ENCODE peak calls at places on chromosomes 16 and 17, in nine cellular contexts. One of them, this sample, is unnamed. For H3K36me3, the result is how much of the 10 kb centered on the place peaks cover.

GRCh38 chr17:56026894-56027293 is 126.4 kb upstream of the ANKFN1 start:
- DNase-seq in stomach: no peak
- DNase-seq in ovary: no peak
- DNase-seq in CD8-positive, alpha-beta memory T cell: no peak
- DNase-seq in CD4-positive, CD25-positive, alpha-beta regulatory T cell: no peak
- DNase-seq in fibroblast of lung: no peak
- DNase-seq in cardiac muscle cell: no peak
- DNase-seq in tibial nerve: no peak
- DNase-seq in effector memory CD4-positive, alpha-beta T cell: no peak
- DNase-seq in this sample: no peak

GRCh38 chr17:66459811-66460270 is 157.4 kb downstream of the PRKCA start:
- DNase-seq in effector memory CD4-positive, alpha-beta T cell: no peak
- DNase-seq in stomach: peak
- DNase-seq in ovary: peak
- DNase-seq in CD4-positive, CD25-positive, alpha-beta regulatory T cell: no peak
- DNase-seq in fibroblast of lung: peak
- DNase-seq in CD8-positive, alpha-beta memory T cell: no peak
- DNase-seq in cardiac muscle cell: no peak
- DNase-seq in tibial nerve: peak
- DNase-seq in this sample: peak

GRCh38 chr16:12403746-12404658 is 399.7 kb downstream of the CPPED1 start:
- DNase-seq in CD8-positive, alpha-beta memory T cell: no peak
- DNase-seq in ovary: no peak
- DNase-seq in effector memory CD4-positive, alpha-beta T cell: no peak
- DNase-seq in stomach: no peak
- DNase-seq in tibial nerve: no peak
- DNase-seq in cardiac muscle cell: no peak
- DNase-seq in CD4-positive, CD25-positive, alpha-beta regulatory T cell: no peak
- DNase-seq in fibroblast of lung: no peak
- DNase-seq in this sample: no peak

GRCh38 chr17:49850772-49851386 is 3.0 kb upstream of the TAC4 start:
- DNase-seq in stomach: no peak
- DNase-seq in ovary: no peak
- DNase-seq in tibial nerve: no peak
- DNase-seq in effector memory CD4-positive, alpha-beta T cell: peak
- DNase-seq in fibroblast of lung: no peak
- DNase-seq in CD8-positive, alpha-beta memory T cell: no peak
- DNase-seq in cardiac muscle cell: peak
- DNase-seq in CD4-positive, CD25-positive, alpha-beta regulatory T cell: peak
- DNase-seq in this sample: no peak

GRCh38 chr17:6023452-6023851 is 46.7 kb upstream of the WSCD1 start:
- DNase-seq in CD8-positive, alpha-beta memory T cell: no peak
- DNase-seq in fibroblast of lung: no peak
- DNase-seq in tibial nerve: no peak
- DNase-seq in cardiac muscle cell: no peak
- DNase-seq in effector memory CD4-positive, alpha-beta T cell: no peak
- DNase-seq in ovary: no peak
- DNase-seq in CD4-positive, CD25-positive, alpha-beta regulatory T cell: no peak
- DNase-seq in stomach: no peak
- DNase-seq in this sample: no peak

GRCh38 chr16:55502801-55503366 is 6.0 kb upstream of the LPCAT2 start:
- DNase-seq in CD4-positive, CD25-positive, alpha-beta regulatory T cell: no peak
- DNase-seq in fibroblast of lung: peak
- DNase-seq in effector memory CD4-positive, alpha-beta T cell: no peak
- DNase-seq in tibial nerve: peak
- DNase-seq in cardiac muscle cell: peak
- DNase-seq in stomach: peak
- DNase-seq in ovary: peak
- DNase-seq in CD8-positive, alpha-beta memory T cell: no peak
- DNase-seq in this sample: peak

GRCh38 chr17:4679652-4680051 is 24.3 kb downstream of the PELP1 start:
- DNase-seq in CD8-positive, alpha-beta memory T cell: no peak
- DNase-seq in stomach: no peak
- DNase-seq in cardiac muscle cell: no peak
- DNase-seq in effector memory CD4-positive, alpha-beta T cell: no peak
- DNase-seq in fibroblast of lung: peak
- DNase-seq in CD4-positive, CD25-positive, alpha-beta regulatory T cell: no peak
- DNase-seq in tibial nerve: no peak
- DNase-seq in ovary: no peak
- DNase-seq in this sample: no peak

GRCh38 chr17:57294075-57294474 is 37.8 kb downstream of the MSI2 start:
- DNase-seq in effector memory CD4-positive, alpha-beta T cell: no peak
- DNase-seq in cardiac muscle cell: no peak
- DNase-seq in CD8-positive, alpha-beta memory T cell: no peak
- DNase-seq in ovary: no peak
- DNase-seq in stomach: no peak
- DNase-seq in fibroblast of lung: no peak
- DNase-seq in tibial nerve: no peak
- DNase-seq in CD4-positive, CD25-positive, alpha-beta regulatory T cell: no peak
- DNase-seq in this sample: no peak

GRCh38 chr16:8126313-8126712 is 464.0 kb downstream of the TMEM114 start:
- DNase-seq in cardiac muscle cell: no peak
- DNase-seq in ovary: no peak
- DNase-seq in CD4-positive, CD25-positive, alpha-beta regulatory T cell: no peak
- DNase-seq in tibial nerve: no peak
- DNase-seq in CD8-positive, alpha-beta memory T cell: no peak
- DNase-seq in stomach: no peak
- DNase-seq in effector memory CD4-positive, alpha-beta T cell: no peak
- DNase-seq in fibroblast of lung: no peak
- DNase-seq in this sample: no peak

GRCh38 chr17:82232876-82233785 is 4.3 kb downstream of the SLC16A3 start:
- DNase-seq in fibroblast of lung: no peak
- DNase-seq in ovary: peak
- DNase-seq in CD8-positive, alpha-beta memory T cell: no peak
- DNase-seq in effector memory CD4-positive, alpha-beta T cell: no peak
- DNase-seq in CD4-positive, CD25-positive, alpha-beta regulatory T cell: no peak
- DNase-seq in cardiac muscle cell: no peak
- DNase-seq in stomach: no peak
- DNase-seq in tibial nerve: no peak
- DNase-seq in this sample: peak

GRCh38 chr17:8223356-8224063 is 13.1 kb upstream of the AURKB start:
- DNase-seq in stomach: peak
- DNase-seq in ovary: peak
- DNase-seq in effector memory CD4-positive, alpha-beta T cell: peak
- DNase-seq in cardiac muscle cell: peak
- DNase-seq in fibroblast of lung: peak
- DNase-seq in tibial nerve: peak
- DNase-seq in CD4-positive, CD25-positive, alpha-beta regulatory T cell: peak
- DNase-seq in CD8-positive, alpha-beta memory T cell: peak
- DNase-seq in this sample: peak

GRCh38 chr16:87344931-87345631 is 27.9 kb upstream of the C16orf95 start:
- DNase-seq in CD8-positive, alpha-beta memory T cell: peak
- DNase-seq in effector memory CD4-positive, alpha-beta T cell: peak
- DNase-seq in stomach: peak
- DNase-seq in ovary: peak
- DNase-seq in cardiac muscle cell: peak
- DNase-seq in CD4-positive, CD25-positive, alpha-beta regulatory T cell: peak
- DNase-seq in tibial nerve: no peak
- DNase-seq in fibroblast of lung: peak
- DNase-seq in this sample: no peak

GRCh38 chr16:87347932-87348615 is 30.9 kb upstream of the C16orf95 start:
- DNase-seq in tibial nerve: no peak
- DNase-seq in fibroblast of lung: no peak
- DNase-seq in effector memory CD4-positive, alpha-beta T cell: no peak
- DNase-seq in cardiac muscle cell: no peak
- DNase-seq in stomach: no peak
- DNase-seq in CD4-positive, CD25-positive, alpha-beta regulatory T cell: no peak
- DNase-seq in ovary: no peak
- DNase-seq in CD8-positive, alpha-beta memory T cell: no peak
- DNase-seq in this sample: no peak

GRCh38 chr16:87348616-87349157 is 31.5 kb upstream of the C16orf95 start:
- DNase-seq in cardiac muscle cell: no peak
- DNase-seq in tibial nerve: no peak
- DNase-seq in CD4-positive, CD25-positive, alpha-beta regulatory T cell: no peak
- DNase-seq in ovary: no peak
- DNase-seq in fibroblast of lung: no peak
- DNase-seq in CD8-positive, alpha-beta memory T cell: no peak
- DNase-seq in effector memory CD4-positive, alpha-beta T cell: no peak
- DNase-seq in stomach: no peak
- DNase-seq in this sample: no peak

GRCh38 chr16:87345721-87346424 is 28.7 kb upstream of the C16orf95 start:
- DNase-seq in fibroblast of lung: no peak
- DNase-seq in stomach: no peak
- DNase-seq in CD4-positive, CD25-positive, alpha-beta regulatory T cell: no peak
- DNase-seq in effector memory CD4-positive, alpha-beta T cell: no peak
- DNase-seq in tibial nerve: no peak
- DNase-seq in CD8-positive, alpha-beta memory T cell: no peak
- DNase-seq in ovary: no peak
- DNase-seq in cardiac muscle cell: no peak
- DNase-seq in this sample: no peak

GRCh38 chr16:87346517-87347060 is 29.4 kb upstream of the C16orf95 start:
- DNase-seq in CD8-positive, alpha-beta memory T cell: no peak
- DNase-seq in fibroblast of lung: no peak
- DNase-seq in effector memory CD4-positive, alpha-beta T cell: no peak
- DNase-seq in tibial nerve: no peak
- DNase-seq in ovary: no peak
- DNase-seq in cardiac muscle cell: no peak
- DNase-seq in stomach: no peak
- DNase-seq in CD4-positive, CD25-positive, alpha-beta regulatory T cell: no peak
- DNase-seq in this sample: no peak
- H3K36me3 ChIP-seq in CD8-positive, alpha-beta memory T cell: under half
- H3K36me3 ChIP-seq in fibroblast of lung: under half
- H3K36me3 ChIP-seq in effector memory CD4-positive, alpha-beta T cell: under half
- H3K36me3 ChIP-seq in tibial nerve: half or more
- H3K36me3 ChIP-seq in ovary: under half
- H3K36me3 ChIP-seq in cardiac muscle cell: under half
- H3K36me3 ChIP-seq in stomach: half or more
- H3K36me3 ChIP-seq in CD4-positive, CD25-positive, alpha-beta regulatory T cell: under half
- H3K36me3 ChIP-seq in this sample: half or more

GRCh38 chr16:85708338-85708737 is 19.6 kb upstream of the GINS2 start:
- DNase-seq in CD4-positive, CD25-positive, alpha-beta regulatory T cell: no peak
- DNase-seq in effector memory CD4-positive, alpha-beta T cell: no peak
- DNase-seq in cardiac muscle cell: no peak
- DNase-seq in CD8-positive, alpha-beta memory T cell: no peak
- DNase-seq in fibroblast of lung: no peak
- DNase-seq in tibial nerve: no peak
- DNase-seq in stomach: no peak
- DNase-seq in ovary: no peak
- DNase-seq in this sample: no peak
- H3K27ac ChIP-seq in CD4-positive, CD25-positive, alpha-beta regulatory T cell: no peak
- H3K27ac ChIP-seq in effector memory CD4-positive, alpha-beta T cell: no peak
- H3K27ac ChIP-seq in cardiac muscle cell: no peak
- H3K27ac ChIP-seq in CD8-positive, alpha-beta memory T cell: no peak
- H3K27ac ChIP-seq in fibroblast of lung: no peak
- H3K27ac ChIP-seq in tibial nerve: no peak
- H3K27ac ChIP-seq in stomach: no peak
- H3K27ac ChIP-seq in ovary: no peak
- H3K27ac ChIP-seq in this sample: no peak

GRCh38 chr17:31392002-31392855 is 754 bp downstream of the RAB11FIP4 start:
- DNase-seq in cardiac muscle cell: no peak
- DNase-seq in fibroblast of lung: no peak
- DNase-seq in CD8-positive, alpha-beta memory T cell: no peak
- DNase-seq in CD4-positive, CD25-positive, alpha-beta regulatory T cell: no peak
- DNase-seq in effector memory CD4-positive, alpha-beta T cell: no peak
- DNase-seq in stomach: peak
- DNase-seq in ovary: no peak
- DNase-seq in tibial nerve: no peak
- DNase-seq in this sample: no peak

GRCh38 chr17:31389673-31390381 is 1.6 kb upstream of the RAB11FIP4 start:
- DNase-seq in cardiac muscle cell: no peak
- DNase-seq in stomach: peak
- DNase-seq in ovary: no peak
- DNase-seq in effector memory CD4-positive, alpha-beta T cell: no peak
- DNase-seq in fibroblast of lung: no peak
- DNase-seq in CD8-positive, alpha-beta memory T cell: no peak
- DNase-seq in tibial nerve: no peak
- DNase-seq in CD4-positive, CD25-positive, alpha-beta regulatory T cell: no peak
- DNase-seq in this sample: no peak

GRCh38 chr17:31390426-31390747 is 1.1 kb upstream of the RAB11FIP4 start:
- DNase-seq in CD4-positive, CD25-positive, alpha-beta regulatory T cell: no peak
- DNase-seq in cardiac muscle cell: no peak
- DNase-seq in effector memory CD4-positive, alpha-beta T cell: no peak
- DNase-seq in stomach: peak
- DNase-seq in CD8-positive, alpha-beta memory T cell: no peak
- DNase-seq in ovary: no peak
- DNase-seq in tibial nerve: no peak
- DNase-seq in fibroblast of lung: no peak
- DNase-seq in this sample: no peak

GRCh38 chr17:31391496-31391949 is at the start of gene RAB11FIP4:
- DNase-seq in cardiac muscle cell: peak
- DNase-seq in stomach: peak
- DNase-seq in tibial nerve: no peak
- DNase-seq in ovary: no peak
- DNase-seq in CD8-positive, alpha-beta memory T cell: no peak
- DNase-seq in fibroblast of lung: peak
- DNase-seq in CD4-positive, CD25-positive, alpha-beta regulatory T cell: no peak
- DNase-seq in effector memory CD4-positive, alpha-beta T cell: no peak
- DNase-seq in this sample: no peak

GRCh38 chr17:31390748-31391495 is 553 bp upstream of the RAB11FIP4 start:
- DNase-seq in cardiac muscle cell: no peak
- DNase-seq in ovary: no peak
- DNase-seq in tibial nerve: no peak
- DNase-seq in CD8-positive, alpha-beta memory T cell: no peak
- DNase-seq in stomach: peak
- DNase-seq in fibroblast of lung: peak
- DNase-seq in CD4-positive, CD25-positive, alpha-beta regulatory T cell: no peak
- DNase-seq in effector memory CD4-positive, alpha-beta T cell: no peak
- DNase-seq in this sample: no peak
- H3K4me3 ChIP-seq in cardiac muscle cell: peak
- H3K4me3 ChIP-seq in ovary: peak
- H3K4me3 ChIP-seq in tibial nerve: peak
- H3K4me3 ChIP-seq in CD8-positive, alpha-beta memory T cell: no peak
- H3K4me3 ChIP-seq in stomach: peak
- H3K4me3 ChIP-seq in fibroblast of lung: no peak
- H3K4me3 ChIP-seq in CD4-positive, CD25-positive, alpha-beta regulatory T cell: no peak
- H3K4me3 ChIP-seq in effector memory CD4-positive, alpha-beta T cell: peak
- H3K4me3 ChIP-seq in this sample: peak

GRCh38 chr17:47603830-47604229 is 45.9 kb upstream of the KPNB1 start:
- DNase-seq in cardiac muscle cell: no peak
- DNase-seq in CD4-positive, CD25-positive, alpha-beta regulatory T cell: no peak
- DNase-seq in CD8-positive, alpha-beta memory T cell: no peak
- DNase-seq in stomach: no peak
- DNase-seq in effector memory CD4-positive, alpha-beta T cell: no peak
- DNase-seq in tibial nerve: no peak
- DNase-seq in ovary: no peak
- DNase-seq in fibroblast of lung: no peak
- DNase-seq in this sample: no peak

GRCh38 chr17:47604268-47604927 is 45.3 kb upstream of the KPNB1 start:
- DNase-seq in CD8-positive, alpha-beta memory T cell: no peak
- DNase-seq in stomach: no peak
- DNase-seq in ovary: no peak
- DNase-seq in CD4-positive, CD25-positive, alpha-beta regulatory T cell: no peak
- DNase-seq in effector memory CD4-positive, alpha-beta T cell: no peak
- DNase-seq in tibial nerve: peak
- DNase-seq in cardiac muscle cell: no peak
- DNase-seq in fibroblast of lung: peak
- DNase-seq in this sample: peak

GRCh38 chr17:47605006-47605405 is 44.7 kb upstream of the KPNB1 start:
- DNase-seq in tibial nerve: no peak
- DNase-seq in stomach: no peak
- DNase-seq in CD8-positive, alpha-beta memory T cell: no peak
- DNase-seq in fibroblast of lung: no peak
- DNase-seq in CD4-positive, CD25-positive, alpha-beta regulatory T cell: no peak
- DNase-seq in ovary: no peak
- DNase-seq in effector memory CD4-positive, alpha-beta T cell: no peak
- DNase-seq in cardiac muscle cell: no peak
- DNase-seq in this sample: no peak

GRCh38 chr17:47611372-47612350 is 38.1 kb upstream of the KPNB1 start:
- DNase-seq in tibial nerve: no peak
- DNase-seq in ovary: no peak
- DNase-seq in CD8-positive, alpha-beta memory T cell: no peak
- DNase-seq in stomach: no peak
- DNase-seq in cardiac muscle cell: no peak
- DNase-seq in fibroblast of lung: peak
- DNase-seq in CD4-positive, CD25-positive, alpha-beta regulatory T cell: no peak
- DNase-seq in effector memory CD4-positive, alpha-beta T cell: no peak
- DNase-seq in this sample: no peak

GRCh38 chr17:47607481-47607880 is 42.2 kb upstream of the KPNB1 start:
- DNase-seq in effector memory CD4-positive, alpha-beta T cell: no peak
- DNase-seq in fibroblast of lung: no peak
- DNase-seq in CD8-positive, alpha-beta memory T cell: no peak
- DNase-seq in tibial nerve: no peak
- DNase-seq in stomach: no peak
- DNase-seq in CD4-positive, CD25-positive, alpha-beta regulatory T cell: no peak
- DNase-seq in cardiac muscle cell: no peak
- DNase-seq in ovary: no peak
- DNase-seq in this sample: no peak
- H3K36me3 ChIP-seq in effector memory CD4-positive, alpha-beta T cell: under half
- H3K36me3 ChIP-seq in fibroblast of lung: under half
- H3K36me3 ChIP-seq in CD8-positive, alpha-beta memory T cell: under half
- H3K36me3 ChIP-seq in tibial nerve: half or more
- H3K36me3 ChIP-seq in stomach: half or more
- H3K36me3 ChIP-seq in CD4-positive, CD25-positive, alpha-beta regulatory T cell: half or more
- H3K36me3 ChIP-seq in cardiac muscle cell: half or more
- H3K36me3 ChIP-seq in ovary: under half
- H3K36me3 ChIP-seq in this sample: half or more

This sample was measured in left ventricle myocardium inferior.